ENCODE peak calls at places on chromosomes 4 and X, in five cellular contexts. Z is thyroid gland, W is heart left ventricle, N is A549, V is body of pancreas. M is an unnamed sample.

GRCh38 chr4:16294455-16294854 is 68.2 kb upstream of the TAPT1 start:
- DNase-seq in Z (no peak), W (no peak), N (no peak), V (no peak), M (no peak)

GRCh38 chr4:127196656-127197352 is 436.0 kb upstream of the INTU start:
- DNase-seq in Z (peak), W (peak), N (no peak), V (no peak), M (no peak)

GRCh38 chrX:100368167-100368566 is 41.9 kb downstream of the PCDH19 start:
- DNase-seq in Z (no peak), W (no peak), N (peak), V (peak), M (no peak)

GRCh38 chrX:149712831-149713230 is 971 bp downstream of the MAGEA11 start:
- DNase-seq in Z (no peak), W (no peak), N (no peak), V (no peak), M (no peak)

GRCh38 chrX:131942045-131942444 is 81.1 kb upstream of the STK26 start:
- DNase-seq in Z (no peak), W (no peak), N (no peak), V (no peak), M (no peak)

GRCh38 chr4:588351-588849 is 12.3 kb upstream of the TMEM271 start:
- DNase-seq in Z (no peak), W (no peak), N (no peak), V (no peak), M (no peak)

GRCh38 chr4:102610007-102610406 is 108.8 kb downstream of the NFKB1 start:
- DNase-seq in Z (no peak), W (no peak), N (no peak), V (no peak), M (no peak)

GRCh38 chr4:185549095-185549494 is 13.8 kb upstream of the PDLIM3 start:
- DNase-seq in Z (no peak), W (no peak), N (no peak), V (no peak), M (no peak)

GRCh38 chr4:88225216-88226107 is 58.9 kb downstream of the PPM1K start:
- DNase-seq in Z (no peak), W (no peak), N (no peak), V (no peak), M (no peak)

GRCh38 chrX:38052096-38052495 is 45.7 kb downstream of the SYTL5 start:
- DNase-seq in Z (no peak), W (no peak), N (peak), V (no peak), M (no peak)

GRCh38 chrX:46376246-46376885 is 168.9 kb downstream of the ZNF674 start:
- DNase-seq in Z (peak), W (no peak), N (peak), V (no peak), M (peak)

GRCh38 chr4:107747748-107748486 is 27.9 kb upstream of the PAPSS1 start:
- DNase-seq in Z (no peak), W (no peak), N (no peak), V (no peak), M (no peak)

GRCh38 chr4:78624048-78624447 is 72.5 kb downstream of the ANXA3 start:
- DNase-seq in Z (no peak), W (no peak), N (no peak), V (no peak), M (no peak)

GRCh38 chrX:23959781-23960180 is 52.0 kb downstream of the CXorf58 start:
- DNase-seq in Z (peak), W (no peak), N (no peak), V (no peak), M (no peak)

GRCh38 chr4:112523008-112523440 is 7.0 kb upstream of the NEUROG2 start:
- DNase-seq in Z (no peak), W (no peak), N (peak), V (peak), M (peak)

GRCh38 chr4:26140150-26140898 is 180.5 kb upstream of the RBPJ start:
- DNase-seq in Z (no peak), W (no peak), N (no peak), V (no peak), M (peak)

GRCh38 chrX:134886201-134886600 is 104.6 kb upstream of the SMIM10 start:
- DNase-seq in Z (no peak), W (no peak), N (peak), V (no peak), M (no peak)

GRCh38 chr4:158032733-158033415 is 140.0 kb downstream of the GASK1B start:
- DNase-seq in Z (no peak), W (no peak), N (no peak), V (no peak), M (no peak)

GRCh38 chr4:61872983-61873382 is 672.9 kb downstream of the ADGRL3 start:
- DNase-seq in Z (no peak), W (no peak), N (no peak), V (no peak), M (no peak)

GRCh38 chr4:152808670-152809069 is 28.9 kb downstream of the ARFIP1 start:
- DNase-seq in Z (no peak), W (no peak), N (no peak), V (no peak), M (no peak)

GRCh38 chr4:170666909-170667308 is 577.2 kb upstream of the AADAT start:
- DNase-seq in Z (no peak), W (no peak), N (no peak), V (no peak), M (no peak)

GRCh38 chr4:170651786-170652185 is 562.0 kb upstream of the AADAT start:
- DNase-seq in Z (no peak), W (no peak), N (no peak), V (no peak), M (no peak)

GRCh38 chrX:30713061-30713525 is 59.9 kb downstream of the GK start:
- DNase-seq in Z (peak), W (peak), N (peak), V (peak), M (peak)

GRCh38 chr4:133402616-133403015 is 253.5 kb downstream of the PCDH10 start:
- DNase-seq in Z (no peak), W (no peak), N (no peak), V (no peak), M (no peak)

GRCh38 chr4:16083217-16084191 is at the start of gene PROM1:
- DNase-seq in Z (peak), W (peak), N (no peak), V (peak), M (peak)

GRCh38 chr4:147678796-147679549 is 5.0 kb downstream of the PRMT9 start:
- DNase-seq in Z (no peak), W (no peak), N (peak), V (no peak), M (no peak)

GRCh38 chrX:66863721-66864120 is 224.8 kb upstream of the EDA2R start:
- DNase-seq in Z (peak), W (peak), N (no peak), V (no peak), M (peak)

GRCh38 chrX:545488-545887 is 85.1 kb upstream of the SHOX start:
- DNase-seq in Z (no peak), W (no peak), N (no peak), V (no peak), M (no peak)

GRCh38 chrX:39869846-39870601 is 227.7 kb downstream of the BCOR start:
- DNase-seq in Z (no peak), W (no peak), N (peak), V (no peak), M (peak)

GRCh38 chrX:39753296-39753996 is 344.3 kb downstream of the BCOR start:
- DNase-seq in Z (no peak), W (no peak), N (peak), V (peak), M (no peak)

GRCh38 chr4:7313361-7313811 is 121.0 kb downstream of the SORCS2 start:
- DNase-seq in Z (peak), W (no peak), N (no peak), V (no peak), M (no peak)

GRCh38 chrX:13778916-13779315 is 38.0 kb downstream of the GPM6B start:
- DNase-seq in Z (no peak), W (no peak), N (no peak), V (no peak), M (no peak)

GRCh38 chr4:154082760-154083530 is 294.1 kb upstream of the SFRP2 start:
- DNase-seq in Z (no peak), W (no peak), N (peak), V (no peak), M (no peak)

GRCh38 chr4:76364763-76365162 is 56.2 kb downstream of the CCDC158 start:
- DNase-seq in Z (no peak), W (no peak), N (no peak), V (no peak), M (no peak)

DNA sequence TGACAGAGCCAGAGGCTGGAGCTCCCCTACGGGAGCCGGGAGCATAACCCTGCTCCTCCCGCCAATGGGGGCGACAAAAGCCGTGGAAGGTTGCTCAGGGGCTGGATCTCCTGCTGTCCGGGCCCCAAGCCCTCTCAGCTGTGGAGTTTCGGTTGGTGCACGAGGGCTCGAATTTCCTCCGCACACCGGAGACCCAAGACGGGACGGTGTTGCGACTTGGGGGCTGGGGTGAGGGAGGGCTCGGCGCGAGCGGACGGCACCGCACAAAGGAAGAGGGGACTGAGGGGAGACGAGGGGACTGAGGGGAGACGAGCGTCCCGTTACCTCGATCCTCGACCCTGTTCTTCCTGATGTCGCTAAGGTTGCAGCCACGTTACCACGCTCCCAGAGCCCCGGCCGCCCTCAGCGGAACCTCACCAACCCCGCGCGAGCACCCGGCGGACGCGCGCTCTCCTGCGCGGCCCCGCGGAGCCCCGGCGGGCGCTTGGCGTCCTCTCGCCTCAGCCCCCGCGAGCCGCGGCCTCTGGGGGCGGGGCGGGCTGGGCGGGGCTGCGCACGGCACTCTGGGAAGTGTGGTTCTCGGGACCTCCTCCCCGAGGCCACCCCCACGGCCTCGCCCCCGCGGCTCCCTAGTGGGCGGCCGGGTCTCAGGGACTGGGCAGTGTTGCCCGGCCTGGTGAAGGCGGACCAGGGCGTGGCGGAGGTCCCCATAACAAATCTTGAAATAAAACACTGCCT is at the start of gene KLHL8:
- DNase-seq in Z (peak), W (peak), N (peak), V (peak), M (peak)
- TF ChIP-seq POLR2A in Z (no peak), W (peak), N (peak), V (peak), M (peak)

GRCh38 chrX:47483310-47484268 is 567 bp upstream of the ZNF41 start:
- DNase-seq in Z (peak), W (peak), N (peak), V (peak), M (peak)

GRCh38 chrX:47484885-47485284 is 1.9 kb upstream of the ZNF41 start:
- DNase-seq in Z (no peak), W (no peak), N (no peak), V (no peak), M (no peak)

GRCh38 chrX:47482065-47482511 is 934 bp downstream of the ZNF41 start:
- DNase-seq in Z (no peak), W (no peak), N (no peak), V (no peak), M (no peak)

GRCh38 chrX:47481160-47481559 is 1.9 kb downstream of the ZNF41 start:
- DNase-seq in Z (no peak), W (no peak), N (no peak), V (no peak), M (no peak)

GRCh38 chrX:47482512-47483309 is at the start of gene ZNF41:
- DNase-seq in Z (peak), W (peak), N (peak), V (peak), M (peak)
- TF ChIP-seq POLR2A in Z (no peak), W (peak), N (peak), V (peak), M (peak)

GRCh38 chr4:1745697-1746096 is 24.4 kb downstream of the TACC3 start:
- DNase-seq in Z (no peak), W (no peak), N (no peak), V (no peak), M (no peak)
- TF ChIP-seq POLR2A in Z (no peak), W (no peak), N (no peak), V (no peak), M (no peak)

GRCh38 chr4:40329805-40330204 is 5.3 kb upstream of the CHRNA9 start:
- DNase-seq in Z (no peak), W (no peak), N (no peak), V (no peak), M (no peak)
- TF ChIP-seq POLR2A in Z (no peak), W (no peak), N (no peak), V (no peak), M (no peak)